ENCODE peak calls at places on chromosomes 11 and 22, in five cellular contexts. F is HepG2, W is HEK293T, B is GM12878, O is K562. S is an unnamed sample.

GRCh38 chr11:44622190-44622650 is 56.8 kb downstream of the CD82 start:
- DNase-seq in B (no peak), W (no peak), F (no peak), O (no peak), S (no peak)

GRCh38 chr11:3161309-3161708 is 3.8 kb downstream of the OSBPL5 start:
- DNase-seq in B (no peak), O (no peak), F (no peak), W (no peak), S (no peak)

GRCh38 chr22:48218889-48219420 is 1456.5 kb downstream of the TBC1D22A start:
- DNase-seq in W (no peak), O (no peak), F (no peak), B (no peak), S (no peak)

GRCh38 chr11:59556115-59556882 is 45.0 kb downstream of the OR4D9 start:
- DNase-seq in W (no peak), B (peak; percentile 58), O (peak; percentile 93), F (peak; percentile 81), S (peak; percentile 41)

GRCh38 chr11:44709966-44710365 is 16.8 kb upstream of the TSPAN18 start:
- DNase-seq in O (no peak), B (no peak), F (no peak), W (no peak), S (no peak)

GRCh38 chr11:119618208-119618909 is 110.6 kb downstream of the NECTIN1 start:
- DNase-seq in O (no peak), B (no peak), W (no peak), F (peak; percentile 16), S (no peak)

GRCh38 chr22:27383896-27384295 is 417.7 kb downstream of the MN1 start:
- DNase-seq in F (no peak), W (no peak), B (no peak), O (no peak), S (no peak)

GRCh38 chr11:26326793-26327400 is 5.0 kb upstream of the ANO3 start:
- DNase-seq in F (no peak), W (no peak), O (no peak), B (no peak), S (no peak)

GRCh38 chr11:107467754-107468153 is 10.1 kb upstream of the CWF19L2 start:
- DNase-seq in W (no peak), B (no peak), O (no peak), F (no peak), S (no peak)

GRCh38 chr11:34756591-34756990 is 135.7 kb downstream of the EHF start:
- DNase-seq in B (no peak), O (no peak), W (no peak), F (no peak), S (no peak)

GRCh38 chr22:47053013-47053864 is 290.8 kb downstream of the TBC1D22A start:
- DNase-seq in O (no peak), W (no peak), F (no peak), B (no peak), S (no peak)

GRCh38 chr11:31655483-31655882 is 145.9 kb downstream of the ELP4 start:
- DNase-seq in W (no peak), B (no peak), O (no peak), F (peak; percentile 82), S (no peak)

GRCh38 chr11:848988-849824 is 6.6 kb downstream of the TSPAN4 start:
- DNase-seq in O (no peak), F (no peak), W (peak; percentile 74), B (no peak), S (peak; percentile 98)

GRCh38 chr22:35311551-35311999 is 11.9 kb downstream of the TOM1 start:
- DNase-seq in F (no peak), O (no peak), B (no peak), W (no peak), S (no peak)

GRCh38 chr22:27088026-27088425 is 430.6 kb downstream of the MIAT start:
- DNase-seq in B (no peak), O (no peak), W (no peak), F (no peak), S (no peak)

GRCh38 chr11:28520291-28520690 is 412.1 kb downstream of the METTL15 start:
- DNase-seq in W (no peak), F (no peak), B (no peak), O (no peak), S (no peak)

GRCh38 chr11:27234043-27234668 is 128.9 kb downstream of the CCDC34 start:
- DNase-seq in B (peak; percentile 91), W (peak; percentile 57), O (peak; percentile 33), F (peak; percentile 82), S (no peak)

GRCh38 chr11:316891-317291 is 3.1 kb downstream of the IFITM1 start:
- DNase-seq in O (no peak), F (no peak), W (no peak), B (no peak), S (no peak)

GRCh38 chr22:38831166-38831945 is 12.5 kb downstream of the NPTXR start:
- DNase-seq in F (no peak), B (no peak), O (no peak), W (no peak), S (no peak)

GRCh38 chr11:35487532-35488078 is 37.8 kb downstream of the PAMR1 start:
- DNase-seq in F (peak; percentile 7), O (peak; percentile 27), W (peak; percentile 59), B (no peak), S (peak; percentile 42)

GRCh38 chr11:123740787-123741158 is 687 bp downstream of the ZNF202 start:
- DNase-seq in F (no peak), W (peak; percentile 19), B (no peak), O (peak; percentile 27), S (no peak)

GRCh38 chr11:124870430-124870829 is 5.2 kb downstream of the ROBO3 start:
- DNase-seq in F (no peak), O (no peak), B (no peak), W (no peak), S (no peak)

GRCh38 chr11:17256512-17256911 is 20.0 kb upstream of the NUCB2 start:
- DNase-seq in B (no peak), F (no peak), O (no peak), W (no peak), S (no peak)

GRCh38 chr22:48644108-48644507 is 1183.6 kb downstream of the BRD1 start:
- DNase-seq in O (no peak), W (no peak), B (no peak), F (peak; percentile 46), S (no peak)

GRCh38 chr11:20162340-20162739 is 2.1 kb upstream of the DBX1 start:
- DNase-seq in B (no peak), W (no peak), O (no peak), F (no peak), S (peak; percentile 20)

GRCh38 chr11:99368579-99368978 is 347.8 kb downstream of the CNTN5 start:
- DNase-seq in F (no peak), W (no peak), O (no peak), B (no peak), S (no peak)

GRCh38 chr22:31800065-31800464 is 46.2 kb downstream of the DEPDC5 start:
- DNase-seq in F (no peak), O (no peak), B (no peak), W (no peak), S (no peak)

GRCh38 chr11:35305670-35306382 is 113.5 kb downstream of the SLC1A2 start:
- DNase-seq in F (peak; percentile 12), B (no peak), O (peak; percentile 51), W (peak; percentile 69), S (peak; percentile 63)

GRCh38 chr22:38415046-38415445 is 40.0 kb downstream of the KCNJ4 start:
- DNase-seq in F (no peak), W (no peak), O (no peak), B (no peak), S (no peak)

GRCh38 chr22:27531782-27532530 is 269.6 kb downstream of the MN1 start:
- DNase-seq in W (no peak), F (no peak), B (no peak), O (no peak), S (no peak)

GRCh38 chr11:44382118-44382517 is 72.2 kb upstream of the ALX4 start:
- DNase-seq in F (no peak), W (no peak), O (no peak), B (no peak), S (no peak)

GRCh38 chr11:2838091-2838490 is 47.5 kb downstream of the CDKN1C start:
- DNase-seq in B (no peak), W (no peak), F (no peak), O (no peak), S (no peak)

GRCh38 chr22:22368516-22368915 is 123.9 kb downstream of the VPREB1 start:
- DNase-seq in F (no peak), W (no peak), O (no peak), B (no peak), S (no peak)

GRCh38 chr22:50059185-50059880 is 1.2 kb upstream of the TTLL8 start:
- DNase-seq in F (peak; percentile 24), W (peak; percentile 54), O (peak; percentile 24), B (no peak), S (peak; percentile 86)
- TF ChIP-seq FOXM1 in F (no peak), W (no peak), O (no peak), B (no peak), S (no peak)

GRCh38 chr11:131609317-131609716 is 238.9 kb downstream of the NTM start:
- DNase-seq in F (no peak), B (no peak), O (no peak), W (no peak), S (no peak)
- TF ChIP-seq FOXM1 in F (no peak), B (no peak), O (no peak), W (no peak), S (no peak)

DNA sequence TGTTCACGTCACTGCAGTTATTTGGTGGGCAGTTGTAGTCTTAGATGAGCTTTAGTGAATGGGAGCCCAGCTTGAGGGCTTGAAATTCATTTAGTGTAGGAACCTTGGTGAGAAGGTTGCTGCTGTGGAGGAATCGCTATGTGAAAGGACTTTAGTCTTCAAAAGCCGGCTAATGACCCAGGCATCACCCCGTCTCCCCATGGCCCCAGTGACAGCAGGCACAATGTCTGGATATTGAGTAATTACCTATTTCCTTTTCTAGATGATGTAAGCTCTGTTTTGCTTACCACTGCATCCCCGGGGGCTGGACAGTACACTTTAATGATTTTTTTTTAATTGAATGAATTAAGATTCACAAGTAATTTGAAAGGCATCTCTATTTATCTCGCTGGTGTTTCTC is 283.2 kb downstream of the ST3GAL4 start:
- DNase-seq in O (no peak), W (no peak), F (no peak), B (no peak), S (peak; percentile 27)
- TF ChIP-seq FOXM1 in O (no peak), W (no peak), F (no peak), B (no peak), S (no peak)

DNA sequence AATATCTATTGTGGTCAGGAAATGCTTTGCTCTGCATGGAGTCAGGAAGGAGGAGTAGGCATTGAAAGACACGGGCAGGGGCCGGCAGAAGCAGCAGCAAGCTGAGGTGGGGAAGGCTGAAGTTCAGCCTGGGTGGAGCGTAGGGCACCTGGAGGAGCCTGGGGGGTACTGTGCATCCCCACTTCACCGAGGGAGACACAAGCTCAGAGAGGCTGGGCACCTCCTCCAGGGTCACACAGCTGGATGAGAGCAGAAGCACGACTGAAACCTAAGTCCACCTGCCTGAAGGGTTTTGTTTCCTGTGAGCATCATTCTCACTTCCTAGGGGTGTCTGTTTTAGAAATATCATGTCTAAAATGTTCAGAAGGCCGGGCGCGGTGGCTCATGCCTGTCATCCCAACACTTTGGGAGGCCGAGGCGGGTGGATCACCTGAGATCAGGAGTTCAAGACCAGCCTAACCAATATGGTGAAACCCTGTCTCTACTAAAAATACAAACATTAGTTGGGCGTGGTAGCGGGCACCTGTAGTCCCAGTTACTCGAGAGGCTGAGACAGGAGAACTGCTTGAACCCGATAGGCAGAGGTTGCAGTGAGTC is 138.3 kb downstream of the MPPED1 start:
- DNase-seq in W (no peak), O (no peak), B (no peak), F (no peak), S (no peak)
- TF ChIP-seq FOXM1 in W (no peak), O (no peak), B (no peak), F (no peak), S (no peak)